ENCODE peak calls at places on chromosomes 13 and 19, in eight cellular contexts. I, X, P, R, S, C, E and G are unnamed samples.
A peak's percentile ranks its signal among the peaks of the same experiment; 100 is the strongest.

GRCh38 chr13:67916650-67917049 is 686.5 kb upstream of the PCDH9 start:
- DNase-seq in S (no peak), R (no peak), X (no peak), C (no peak), P (no peak), E (no peak), I (no peak), G (no peak)

GRCh38 chr19:7817801-7818200 is 12.2 kb upstream of the EVI5L start:
- DNase-seq in I (no peak), P (no peak), X (no peak), C (no peak), R (no peak), S (no peak), E (no peak), G (no peak)

GRCh38 chr13:46913757-46914156 is 16.9 kb upstream of the HTR2A start:
- DNase-seq in S (no peak), R (no peak), C (no peak), X (no peak), I (no peak), P (no peak), E (no peak), G (no peak)

GRCh38 chr19:50580970-50581636 is 12.9 kb upstream of the LRRC4B start:
- DNase-seq in I (no peak), R (no peak), S (no peak), E (no peak), X (no peak), P (no peak), C (no peak), G (no peak)

GRCh38 chr19:39434123-39435076 is 1.3 kb downstream of the RPS16 start:
- DNase-seq in S (peak; percentile 28), E (no peak), I (no peak), C (no peak), R (no peak), X (no peak), P (peak; percentile 20), G (no peak)

GRCh38 chr13:91719033-91719432 is 320.6 kb downstream of the GPC5 start:
- DNase-seq in R (no peak), E (no peak), I (no peak), P (no peak), C (no peak), S (peak; percentile 2), X (no peak), G (no peak)

GRCh38 chr13:44331446-44331845 is 42.2 kb upstream of the SERP2 start:
- DNase-seq in R (no peak), I (no peak), C (no peak), E (no peak), X (no peak), S (peak; percentile 75), P (no peak), G (no peak)

GRCh38 chr19:1717200-1717969 is 35.9 kb upstream of the ONECUT3 start:
- DNase-seq in C (no peak), P (no peak), S (no peak), X (no peak), R (no peak), E (no peak), I (no peak), G (no peak)

DNA sequence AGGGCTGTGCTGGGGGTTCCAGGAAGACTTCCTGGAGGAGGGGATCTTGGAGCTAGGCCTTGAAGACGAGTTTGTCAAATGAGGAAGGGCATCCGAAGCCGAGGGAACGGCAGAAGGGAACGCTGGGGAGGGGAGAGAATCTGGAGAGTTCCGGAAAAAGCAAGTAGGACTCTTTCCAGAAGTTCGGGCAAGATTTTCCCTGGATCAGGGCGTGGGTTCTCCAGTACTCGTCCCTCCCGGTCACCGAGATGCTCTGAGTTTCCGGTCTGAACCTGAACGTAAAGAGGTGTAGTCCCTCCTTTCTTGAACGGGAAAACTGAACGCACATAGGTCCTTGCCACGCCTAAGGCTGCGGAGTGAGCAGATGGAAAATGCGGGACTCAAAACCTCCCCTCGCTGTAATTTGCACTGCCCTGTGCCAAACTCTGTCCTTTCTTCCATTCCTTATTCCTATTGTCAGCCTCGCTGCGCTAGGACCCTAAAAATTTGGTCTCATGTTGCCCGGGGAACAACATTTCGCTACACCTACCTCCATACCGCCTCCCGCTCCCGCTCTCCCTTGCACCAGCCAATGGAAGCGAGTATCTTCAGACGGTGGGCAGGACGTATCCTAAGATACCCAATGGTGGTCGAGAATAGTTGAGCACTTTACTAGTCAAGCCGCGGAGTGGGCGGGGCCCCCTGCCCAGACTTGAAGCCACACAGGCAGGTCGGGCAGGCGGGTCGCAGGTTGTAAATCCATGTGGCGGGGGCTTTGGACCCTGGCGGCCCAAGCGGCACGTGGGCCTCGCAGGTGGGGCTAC is at the start of gene GTPBP3:
- DNase-seq in C (peak; percentile 99), R (peak; percentile 90), P (peak; percentile 100), I (peak; percentile 99), S (peak; percentile 98), E (peak; percentile 99), X (peak; percentile 99), G (peak; percentile 98)
- TF ChIP-seq CTCF in C (no peak), R (no peak), P (no peak), I (no peak), S (no peak), E (no peak), X (no peak), G (no peak)

GRCh38 chr19:11089254-11090013 is at the start of gene LDLR:
- DNase-seq in I (peak; percentile 96), R (peak; percentile 77), E (peak; percentile 72), S (peak; percentile 96), C (peak; percentile 83), P (peak; percentile 88), X (peak; percentile 96), G (peak; percentile 89)

GRCh38 chr19:11092181-11092538 is 2.9 kb downstream of the LDLR start:
- DNase-seq in S (peak; percentile 67), X (peak; percentile 68), I (no peak), R (peak; percentile 43), C (peak; percentile 57), P (no peak), E (no peak), G (peak; percentile 30)

GRCh38 chr19:11088508-11089253 is 582 bp upstream of the LDLR start:
- DNase-seq in S (peak; percentile 73), R (no peak), C (no peak), E (peak; percentile 43), P (no peak), X (no peak), I (no peak), G (peak; percentile 34)

GRCh38 chr19:11091343-11092153 is 2.3 kb downstream of the LDLR start:
- DNase-seq in I (peak; percentile 75), S (peak; percentile 86), X (peak; percentile 85), C (peak; percentile 70), P (no peak), R (peak; percentile 50), E (no peak), G (peak; percentile 72)

DNA sequence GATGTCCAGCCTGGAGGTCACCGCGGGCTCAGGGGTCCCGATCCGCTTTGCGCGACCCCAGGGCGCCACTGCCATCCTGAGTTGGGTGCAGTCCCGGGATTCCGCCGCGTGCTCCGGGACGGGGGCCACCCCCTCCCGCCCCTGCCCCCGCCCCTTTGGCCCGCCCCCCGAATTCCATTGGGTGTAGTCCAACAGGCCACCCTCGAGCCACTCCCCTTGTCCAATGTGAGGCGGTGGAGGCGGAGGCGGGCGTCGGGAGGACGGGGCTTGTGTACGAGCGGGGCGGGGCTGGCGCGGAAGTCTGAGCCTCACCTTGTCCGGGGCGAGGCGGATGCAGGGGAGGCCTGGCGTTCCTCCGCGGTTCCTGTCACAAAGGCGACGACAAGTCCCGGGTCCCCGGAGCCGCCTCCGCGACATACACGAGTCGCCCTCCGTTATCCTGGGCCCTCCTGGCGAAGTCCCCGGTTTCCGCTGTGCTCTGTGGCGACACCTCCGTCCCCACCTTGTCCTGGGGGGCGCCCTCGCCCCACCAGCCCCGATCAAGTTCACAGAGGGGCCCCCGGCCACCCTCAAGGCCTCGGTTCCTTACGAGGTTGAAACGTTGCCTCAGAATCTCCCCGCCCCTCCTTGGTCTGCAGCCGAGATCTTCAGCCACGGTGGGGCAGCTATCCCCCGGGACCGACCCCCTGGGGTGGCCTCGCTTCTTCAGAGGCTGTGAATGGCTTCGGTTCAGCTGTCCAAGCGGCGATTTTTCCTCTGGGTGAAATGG is 1.2 kb downstream of the LDLR start:
- DNase-seq in S (peak; percentile 91), P (peak; percentile 98), C (peak; percentile 98), R (peak; percentile 61), I (peak; percentile 99), X (peak; percentile 99), E (peak; percentile 97), G (peak; percentile 98)
- TF ChIP-seq CTCF in S (no peak), P (peak; percentile 48), C (no peak), R (no peak), I (peak; percentile 13), X (no peak), E (no peak), G (no peak)

DNA sequence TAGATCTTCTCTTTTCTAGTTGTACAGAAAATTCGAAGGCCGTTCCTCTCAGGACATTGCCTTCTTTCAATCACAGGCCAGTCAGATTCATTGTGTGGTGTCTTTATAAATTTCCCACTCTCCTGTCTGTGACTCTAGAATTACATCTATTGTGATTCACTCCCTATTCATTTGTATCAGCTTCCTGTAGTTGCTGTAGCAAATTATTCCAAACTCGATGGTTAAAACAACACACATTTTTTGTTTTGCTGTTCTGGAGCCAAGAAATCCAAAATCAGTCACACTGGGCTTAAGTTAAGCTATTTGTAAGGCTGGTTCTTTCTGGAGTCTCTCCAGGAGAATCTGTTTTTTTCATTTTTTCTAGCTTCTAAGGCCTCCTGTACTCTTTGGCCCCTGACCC is 1486.9 kb upstream of the SLC10A2 start:
- DNase-seq in C (no peak), E (no peak), X (no peak), S (no peak), R (no peak), P (no peak), I (no peak), G (no peak)
- TF ChIP-seq CTCF in C (no peak), E (no peak), X (no peak), S (no peak), R (no peak), P (no peak), I (no peak), G (no peak)

GRCh38 chr13:59603646-59604045 is 560.1 kb downstream of the DIAPH3 start:
- DNase-seq in E (no peak), X (no peak), P (no peak), I (no peak), C (no peak), R (no peak), S (no peak), G (no peak)
- TF ChIP-seq CTCF in E (no peak), X (no peak), P (no peak), I (peak; percentile 42), C (no peak), R (no peak), S (no peak), G (no peak)

DNA sequence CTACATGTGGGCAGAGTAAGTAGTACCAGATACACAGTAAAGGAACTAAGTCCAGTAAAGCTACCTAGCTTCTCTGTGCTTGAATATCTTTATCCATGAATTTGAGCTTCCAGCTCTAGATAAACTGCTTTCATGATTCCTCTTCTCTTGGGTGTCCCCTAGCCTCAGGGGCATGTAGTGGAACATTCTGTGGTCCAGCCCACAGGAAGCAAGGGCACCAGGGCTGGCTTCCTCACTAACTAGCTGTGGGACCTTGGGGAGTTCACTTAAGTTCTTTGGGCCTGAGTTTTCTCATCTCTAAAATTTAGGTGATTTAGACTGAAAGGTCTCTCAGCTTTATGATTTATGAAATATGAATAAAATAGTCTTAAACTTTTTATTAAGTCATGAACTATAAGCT is 185.7 kb downstream of the KATNAL1 start:
- DNase-seq in E (no peak), C (no peak), S (no peak), R (no peak), I (no peak), X (no peak), P (no peak), G (no peak)
- TF ChIP-seq CTCF in E (no peak), C (no peak), S (no peak), R (no peak), I (no peak), X (no peak), P (no peak), G (no peak)